ENCODE peak calls at places on chromosomes 7 and 10, in six cellular contexts. X, L, E, S, B and I are unnamed samples.

GRCh38 chr10:84837041-84837766 is 508.8 kb downstream of the CCSER2 start:
- DNase-seq in X (no peak), L (no peak), E (no peak), S (no peak), B (no peak), I (no peak)

GRCh38 chr7:18666107-18666728 is 170.7 kb downstream of the HDAC9 start:
- DNase-seq in X (peak), L (peak), E (peak), S (peak), B (peak), I (peak)

GRCh38 chr10:26446258-26446657 is 8.1 kb downstream of the APBB1IP start:
- DNase-seq in X (no peak), L (no peak), E (no peak), S (no peak), B (no peak), I (no peak)

GRCh38 chr10:27513451-27514191 is 9.5 kb downstream of the RAB18 start:
- DNase-seq in X (peak), L (no peak), E (no peak), S (no peak), B (no peak), I (peak)

GRCh38 chr10:118871244-118871865 is 116.6 kb upstream of the CACUL1 start:
- DNase-seq in X (no peak), L (no peak), E (no peak), S (no peak), B (no peak), I (no peak)

GRCh38 chr7:151125835-151126481 is 39.7 kb downstream of the AGAP3 start:
- DNase-seq in X (peak), L (no peak), E (no peak), S (peak), B (no peak), I (no peak)

GRCh38 chr10:75546004-75546403 is 114.6 kb downstream of the LRMDA start:
- DNase-seq in X (no peak), L (no peak), E (no peak), S (no peak), B (no peak), I (no peak)

GRCh38 chr10:18545626-18546025 is 105.8 kb downstream of the NSUN6 start:
- DNase-seq in X (peak), L (no peak), E (no peak), S (no peak), B (no peak), I (no peak)

GRCh38 chr7:113996405-113996804 is 77.6 kb upstream of the PPP1R3A start:
- DNase-seq in X (no peak), L (no peak), E (no peak), S (no peak), B (no peak), I (no peak)

GRCh38 chr10:129744896-129745750 is 219.0 kb downstream of the EBF3 start:
- DNase-seq in X (no peak), L (no peak), E (no peak), S (no peak), B (no peak), I (no peak)

GRCh38 chr7:25167262-25167843 is 42.3 kb upstream of the CYCS start:
- DNase-seq in X (no peak), L (no peak), E (no peak), S (no peak), B (no peak), I (no peak)

GRCh38 chr7:88458931-88459330 is 152.2 kb upstream of the STEAP4 start:
- DNase-seq in X (no peak), L (no peak), E (no peak), S (no peak), B (no peak), I (no peak)

GRCh38 chr7:139360210-139360947 is 685 bp downstream of the LUC7L2 start:
- DNase-seq in X (peak), L (peak), E (peak), S (peak), B (peak), I (peak)

GRCh38 chr7:105006367-105007139 is 7.5 kb upstream of the KMT2E start:
- DNase-seq in X (no peak), L (no peak), E (no peak), S (no peak), B (no peak), I (no peak)

GRCh38 chr10:46022978-46023702 is 7.3 kb downstream of the NCOA4 start:
- DNase-seq in X (peak), L (peak), E (peak), S (peak), B (peak), I (peak)

GRCh38 chr10:48444861-48445841 is 138.7 kb downstream of the MAPK8 start:
- DNase-seq in X (no peak), L (peak), E (peak), S (peak), B (no peak), I (no peak)

GRCh38 chr10:52961298-52961697 is 188.7 kb upstream of the MBL2 start:
- DNase-seq in X (no peak), L (peak), E (no peak), S (no peak), B (no peak), I (no peak)

GRCh38 chr7:112726076-112726475 is 64.1 kb downstream of the TMEM168 start:
- DNase-seq in X (no peak), L (no peak), E (no peak), S (no peak), B (no peak), I (no peak)

GRCh38 chr10:103823706-103824272 is 31.6 kb downstream of the SH3PXD2A start:
- DNase-seq in X (no peak), L (no peak), E (no peak), S (no peak), B (no peak), I (no peak)

GRCh38 chr7:96649981-96650380 is 59.7 kb downstream of the SEM1 start:
- DNase-seq in X (no peak), L (no peak), E (no peak), S (no peak), B (no peak), I (no peak)

GRCh38 chr7:77439572-77439971 is 23.4 kb upstream of the GSAP start:
- DNase-seq in X (peak), L (peak), E (peak), S (peak), B (no peak), I (peak)

GRCh38 chr7:43565786-43566185 is 17.1 kb upstream of the STK17A start:
- DNase-seq in X (peak), L (no peak), E (no peak), S (no peak), B (no peak), I (peak)

GRCh38 chr10:105843786-105844560 is 1202.9 kb downstream of the SORCS3 start:
- DNase-seq in X (no peak), L (no peak), E (no peak), S (peak), B (no peak), I (no peak)

GRCh38 chr10:283916-284356 is 148.7 kb downstream of the ZMYND11 start:
- DNase-seq in X (no peak), L (no peak), E (no peak), S (no peak), B (no peak), I (no peak)

GRCh38 chr7:112886171-112886570 is 96.0 kb upstream of the TMEM168 start:
- DNase-seq in X (no peak), L (no peak), E (no peak), S (no peak), B (no peak), I (no peak)

GRCh38 chr7:1123721-1124120 is 35.8 kb downstream of the GPER1 start:
- DNase-seq in X (peak), L (peak), E (peak), S (peak), B (no peak), I (peak)

DNA sequence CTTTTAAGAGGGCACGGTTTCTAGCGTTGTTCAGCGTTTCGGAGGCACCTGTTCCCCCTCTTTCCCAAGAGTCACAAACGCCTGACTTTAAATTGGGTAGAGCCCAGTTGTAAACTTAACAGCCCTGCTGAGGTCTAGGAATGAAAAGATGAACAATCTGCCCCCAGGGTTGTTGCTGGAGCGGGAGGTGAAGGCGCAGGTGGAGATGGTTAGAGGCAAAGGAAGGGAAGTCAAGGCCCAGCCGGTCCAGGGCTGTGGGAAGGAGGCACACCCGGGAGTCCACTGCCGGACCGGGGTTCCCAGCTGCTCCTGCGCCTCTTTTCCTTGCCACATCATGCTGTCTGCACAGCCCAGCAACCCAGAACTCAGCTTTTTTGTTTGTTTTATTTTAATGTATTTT is 770 bp downstream of the PRXL2A start:
- DNase-seq in X (no peak), L (no peak), E (no peak), S (no peak), B (no peak), I (peak)
- H3K4me2 ChIP-seq in X (no peak), L (peak), E (peak), S (peak), B (no peak), I (peak)

GRCh38 chr7:91993976-91994375 is 53.3 kb downstream of the AKAP9 start:
- DNase-seq in X (no peak), L (no peak), E (no peak), S (no peak), B (no peak), I (no peak)
- H3K4me2 ChIP-seq in X (no peak), L (no peak), E (no peak), S (no peak), B (no peak), I (no peak)

GRCh38 chr10:14414901-14415300 is 84.2 kb upstream of the FRMD4A start:
- DNase-seq in X (peak), L (no peak), E (no peak), S (no peak), B (no peak), I (no peak)
- H3K4me2 ChIP-seq in X (no peak), L (no peak), E (no peak), S (no peak), B (no peak), I (no peak)

GRCh38 chr7:157278791-157279678 is 57.8 kb upstream of the DNAJB6 start:
- DNase-seq in X (peak), L (no peak), E (no peak), S (no peak), B (no peak), I (no peak)
- H3K4me2 ChIP-seq in X (peak), L (peak), E (no peak), S (no peak), B (no peak), I (peak)

GRCh38 chr10:43772191-43772590 is 123.5 kb upstream of the ZNF32 start:
- DNase-seq in X (no peak), L (no peak), E (no peak), S (no peak), B (no peak), I (no peak)

GRCh38 chr10:43775379-43775778 is 126.7 kb upstream of the ZNF32 start:
- DNase-seq in X (no peak), L (no peak), E (no peak), S (no peak), B (no peak), I (no peak)

GRCh38 chr10:43771675-43772074 is 123.0 kb upstream of the ZNF32 start:
- DNase-seq in X (no peak), L (no peak), E (no peak), S (no peak), B (no peak), I (no peak)

GRCh38 chr10:43773736-43774135 is 125.1 kb upstream of the ZNF32 start:
- DNase-seq in X (no peak), L (no peak), E (no peak), S (no peak), B (no peak), I (peak)

DNA sequence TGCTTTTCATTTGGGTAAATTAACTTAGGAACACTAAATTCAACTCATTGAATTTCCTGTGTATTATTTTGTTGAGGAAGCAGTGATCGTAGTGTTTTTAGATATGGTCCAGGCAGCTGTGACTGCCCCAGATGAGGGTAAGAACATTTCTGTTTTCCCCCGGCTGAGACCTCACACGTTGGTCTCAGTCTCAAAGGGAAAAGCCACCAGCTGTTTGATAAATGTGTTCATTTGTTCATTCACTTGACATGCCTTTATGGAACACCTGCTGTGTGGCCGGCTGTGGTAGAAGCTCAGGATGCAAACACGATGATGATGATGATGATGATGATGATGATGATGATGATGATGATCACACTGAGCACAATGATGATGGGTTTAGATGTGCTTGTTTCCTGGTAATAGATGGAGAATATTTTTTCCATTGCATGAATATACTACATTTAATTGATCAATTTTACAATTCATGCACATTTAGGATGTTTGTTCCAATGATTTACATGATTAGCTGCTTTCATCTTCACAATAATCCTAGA is 125.6 kb upstream of the ZNF32 start:
- DNase-seq in X (no peak), L (no peak), E (no peak), S (no peak), B (no peak), I (peak)
- H3K4me2 ChIP-seq in X (no peak), L (no peak), E (no peak), S (no peak), B (no peak), I (peak)

DNA sequence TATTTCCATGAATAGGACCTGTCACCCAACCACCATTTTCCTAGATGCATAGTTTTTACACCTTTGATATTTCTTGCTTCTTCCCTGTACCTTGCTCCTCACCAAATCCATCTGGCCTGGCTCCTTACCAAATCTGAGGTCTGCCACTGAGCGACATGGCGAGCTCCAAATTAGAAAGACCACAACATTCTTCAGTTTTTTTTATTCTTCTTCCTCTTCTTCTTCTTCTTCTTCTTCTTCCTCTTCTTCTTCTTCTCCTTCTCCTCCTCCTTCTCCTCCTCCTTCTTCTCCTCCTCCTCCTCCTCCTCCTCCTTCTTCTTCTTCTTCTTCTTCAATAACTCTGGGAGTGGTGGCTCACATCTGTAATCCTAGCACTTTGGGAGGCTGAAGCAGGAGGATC is 7.1 kb downstream of the CPED1 start:
- DNase-seq in X (no peak), L (no peak), E (no peak), S (no peak), B (no peak), I (no peak)
- H3K4me2 ChIP-seq in X (no peak), L (no peak), E (no peak), S (no peak), B (no peak), I (no peak)

GRCh38 chr10:86176850-86177249 is 189.7 kb downstream of the GRID1 start:
- DNase-seq in X (no peak), L (no peak), E (no peak), S (no peak), B (no peak), I (no peak)
- H3K4me2 ChIP-seq in X (no peak), L (no peak), E (no peak), S (no peak), B (no peak), I (no peak)

DNA sequence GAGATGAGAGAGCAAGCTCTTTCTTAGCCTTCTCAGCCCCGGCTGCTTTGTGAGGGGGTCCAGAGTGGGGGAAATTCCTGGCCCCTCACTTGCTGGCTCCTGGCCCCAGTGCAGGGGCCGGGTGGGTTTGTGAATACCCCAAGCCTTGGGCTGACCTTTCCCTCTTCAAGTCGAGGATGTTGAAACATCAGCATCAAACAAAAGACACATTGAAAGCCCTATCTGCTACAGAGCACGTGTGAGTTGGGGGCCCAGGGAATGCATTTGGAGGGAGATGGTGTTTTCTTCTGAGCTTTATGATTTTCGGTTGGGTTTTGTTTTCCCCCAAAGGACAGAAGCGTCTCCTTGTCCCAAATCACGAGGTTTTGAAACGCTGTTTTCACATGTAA is 2.8 kb downstream of the ZMIZ1 start:
- DNase-seq in X (no peak), L (peak), E (no peak), S (no peak), B (no peak), I (no peak)
- H3K4me2 ChIP-seq in X (peak), L (peak), E (peak), S (peak), B (peak), I (peak)

GRCh38 chr7:155806096-155806871 is 6.0 kb downstream of the SHH start:
- DNase-seq in X (peak), L (no peak), E (no peak), S (peak), B (no peak), I (no peak)

GRCh38 chr7:155807013-155807804 is 5.1 kb downstream of the SHH start:
- DNase-seq in X (no peak), L (no peak), E (no peak), S (peak), B (no peak), I (no peak)

GRCh38 chr7:155808551-155809331 is 3.5 kb downstream of the SHH start:
- DNase-seq in X (no peak), L (peak), E (peak), S (peak), B (no peak), I (no peak)

GRCh38 chr7:155809332-155809946 is 2.8 kb downstream of the SHH start:
- DNase-seq in X (no peak), L (no peak), E (no peak), S (peak), B (no peak), I (no peak)

GRCh38 chr7:155807805-155808550 is 4.3 kb downstream of the SHH start:
- DNase-seq in X (no peak), L (peak), E (no peak), S (no peak), B (no peak), I (no peak)
- H3K4me2 ChIP-seq in X (no peak), L (peak), E (peak), S (peak), B (no peak), I (peak)